ENCODE peak calls at places on chromosomes 7 and 10, in five cellular contexts. Z is endothelial cell of umbilical vein, E is spleen, N is HL-60, W is GM12891. Y is an unnamed sample.

GRCh38 chr10:32995751-32996150 is 37.7 kb upstream of the ITGB1 start:
- DNase-seq in Z (peak), N (no peak), W (no peak), E (no peak), Y (no peak)

GRCh38 chr7:25877802-25878789 is 273.9 kb upstream of the NFE2L3 start:
- DNase-seq in N (no peak), Z (no peak), E (no peak), W (no peak), Y (no peak)

GRCh38 chr7:3246133-3246532 is 54.9 kb upstream of the SDK1 start:
- DNase-seq in N (no peak), E (no peak), Z (no peak), W (no peak), Y (no peak)

GRCh38 chr10:3774018-3774813 is 10.8 kb downstream of the KLF6 start:
- DNase-seq in N (no peak), W (no peak), Z (peak), E (no peak), Y (no peak)

GRCh38 chr10:112490543-112490942 is 43.5 kb downstream of the VTI1A start:
- DNase-seq in W (no peak), N (no peak), Z (peak), E (no peak), Y (no peak)

GRCh38 chr10:125081931-125082330 is 78.4 kb downstream of the CTBP2 start:
- DNase-seq in W (no peak), Z (no peak), E (peak), N (no peak), Y (no peak)

GRCh38 chr10:1608408-1609037 is 128.8 kb downstream of the ADARB2 start:
- DNase-seq in E (no peak), W (no peak), N (no peak), Z (no peak), Y (no peak)

GRCh38 chr10:82883588-82883987 is 1008.6 kb downstream of the NRG3 start:
- DNase-seq in N (no peak), Z (no peak), W (no peak), E (no peak), Y (no peak)

GRCh38 chr10:87656431-87657072 is 3.1 kb upstream of the PAPSS2 start:
- DNase-seq in W (no peak), Z (peak), N (no peak), E (no peak), Y (peak)

GRCh38 chr10:76112826-76113150 is 681.4 kb downstream of the LRMDA start:
- DNase-seq in Z (no peak), N (no peak), W (no peak), E (no peak), Y (no peak)

GRCh38 chr10:132387723-132388210 is 9.2 kb upstream of the PWWP2B start:
- DNase-seq in W (peak), Z (peak), E (peak), N (no peak), Y (peak)

GRCh38 chr7:22723171-22723601 is 3.8 kb upstream of the IL6 start:
- DNase-seq in E (peak), Z (peak), N (no peak), W (no peak), Y (peak)

GRCh38 chr7:2572101-2572842 is 13.5 kb downstream of the IQCE start:
- DNase-seq in N (no peak), E (peak), Z (no peak), W (no peak), Y (peak)

GRCh38 chr10:120978589-120979252 is 127.6 kb downstream of the WDR11 start:
- DNase-seq in Z (no peak), E (no peak), N (no peak), W (no peak), Y (no peak)

GRCh38 chr10:94429049-94429707 is 26.8 kb downstream of the TBC1D12 start:
- DNase-seq in E (no peak), N (no peak), W (no peak), Z (no peak), Y (no peak)

GRCh38 chr7:45501788-45502187 is 72.4 kb upstream of the ADCY1 start:
- DNase-seq in W (no peak), E (no peak), Z (no peak), N (no peak), Y (no peak)

GRCh38 chr10:124647421-124648130 is 96.6 kb downstream of the FAM53B start:
- DNase-seq in E (peak), N (peak), Z (peak), W (peak), Y (peak)

GRCh38 chr10:94129393-94130130 is 135.8 kb downstream of the PLCE1 start:
- DNase-seq in E (no peak), Z (no peak), W (no peak), N (no peak), Y (no peak)

GRCh38 chr7:24480501-24480900 is 92.8 kb upstream of the PALS2 start:
- DNase-seq in W (no peak), N (no peak), Z (no peak), E (no peak), Y (no peak)

GRCh38 chr10:16401416-16401815 is 35.4 kb upstream of the PTER start:
- DNase-seq in W (no peak), N (no peak), Z (no peak), E (no peak), Y (no peak)

GRCh38 chr7:96449094-96449493 is 127.2 kb upstream of the SLC25A13 start:
- DNase-seq in N (no peak), E (no peak), Z (no peak), W (no peak), Y (no peak)

GRCh38 chr7:142711722-142712616 is 37.3 kb upstream of the PRSS1 start:
- DNase-seq in E (no peak), Z (peak), W (no peak), N (no peak), Y (peak)

GRCh38 chr7:5682889-5683670 is 98.4 kb downstream of the RNF216 start:
- DNase-seq in N (no peak), Z (no peak), W (no peak), E (no peak), Y (no peak)

GRCh38 chr7:100675581-100676350 is 2.2 kb downstream of the GNB2 start:
- DNase-seq in Z (peak), E (peak), W (peak), N (peak), Y (peak)

GRCh38 chr7:18469332-18469731 is 26.2 kb upstream of the HDAC9 start:
- DNase-seq in Z (no peak), N (no peak), E (no peak), W (no peak), Y (no peak)

GRCh38 chr7:3245721-3246120 is 55.3 kb upstream of the SDK1 start:
- DNase-seq in N (no peak), E (no peak), Z (no peak), W (no peak), Y (no peak)

GRCh38 chr7:26193432-26194206 is 6.9 kb downstream of the HNRNPA2B1 start:
- DNase-seq in N (no peak), W (no peak), E (no peak), Z (no peak), Y (no peak)

GRCh38 chr10:95308389-95309302 is 17.8 kb upstream of the PDLIM1 start:
- DNase-seq in N (no peak), E (no peak), Z (peak), W (no peak), Y (peak)

GRCh38 chr10:131396108-131397010 is 84.8 kb upstream of the TCERG1L start:
- DNase-seq in W (no peak), E (no peak), N (no peak), Z (no peak), Y (no peak)

GRCh38 chr10:120614685-120615084 is 157.7 kb downstream of the PLPP4 start:
- DNase-seq in E (no peak), W (no peak), N (no peak), Z (peak), Y (no peak)

GRCh38 chr10:11440250-11441150 is 170.9 kb downstream of the USP6NL start:
- DNase-seq in Z (no peak), E (no peak), W (no peak), N (no peak), Y (no peak)

GRCh38 chr10:44725404-44725803 is 185.7 kb upstream of the TMEM72 start:
- DNase-seq in E (no peak), N (peak), Z (no peak), W (no peak), Y (no peak)

GRCh38 chr7:27575647-27576046 is 87.0 kb downstream of the HIBADH start:
- DNase-seq in W (no peak), E (no peak), Z (peak), N (no peak), Y (no peak)

GRCh38 chr10:123858039-123858740 is 33.4 kb downstream of the CPXM2 start:
- DNase-seq in N (no peak), W (no peak), Z (no peak), E (no peak), Y (no peak)

GRCh38 chr10:69898941-69899340 is 97.2 kb downstream of the COL13A1 start:
- DNase-seq in N (no peak), W (no peak), Z (no peak), E (no peak), Y (no peak)

DNA sequence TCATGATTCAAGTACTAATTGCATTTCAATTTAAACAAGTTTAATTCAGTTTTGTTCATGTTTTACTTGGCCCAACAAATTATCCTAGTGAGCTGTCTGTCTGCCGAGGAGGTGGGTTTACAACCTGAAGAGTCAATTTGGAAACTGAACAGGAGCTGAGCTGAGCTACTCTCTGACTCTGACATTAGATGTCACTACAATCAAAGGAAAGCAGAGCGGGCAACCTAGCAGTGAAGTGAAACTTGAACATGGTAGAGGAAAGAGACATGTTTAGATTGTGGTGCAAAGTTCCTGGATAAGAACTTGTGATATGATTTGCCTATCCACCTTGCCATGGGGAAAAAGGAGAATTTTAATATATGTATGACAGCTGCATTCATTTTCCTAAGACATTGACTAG is 9.6 kb upstream of the AGR3 start:
- DNase-seq in E (no peak), N (no peak), W (no peak), Z (peak), Y (no peak)
- TF ChIP-seq POLR2AphosphoS5 in E (no peak), N (no peak), W (no peak), Z (no peak), Y (no peak)

GRCh38 chr7:106423111-106423510 is 138.3 kb upstream of the NAMPT start:
- DNase-seq in N (no peak), W (no peak), Z (no peak), E (no peak), Y (peak)

GRCh38 chr7:106419455-106420182 is 134.8 kb upstream of the NAMPT start:
- DNase-seq in W (no peak), N (no peak), Z (no peak), E (no peak), Y (no peak)

GRCh38 chr7:106420741-106421140 is 136.0 kb upstream of the NAMPT start:
- DNase-seq in N (no peak), E (no peak), W (no peak), Z (no peak), Y (no peak)

GRCh38 chr7:106420210-106420609 is 135.4 kb upstream of the NAMPT start:
- DNase-seq in E (no peak), N (no peak), W (no peak), Z (no peak), Y (no peak)

GRCh38 chr7:106421181-106421762 is 136.5 kb upstream of the NAMPT start:
- DNase-seq in Z (peak), W (no peak), E (peak), N (peak), Y (no peak)
- TF ChIP-seq POLR2AphosphoS5 in Z (no peak), W (no peak), E (peak), N (peak), Y (no peak)

GRCh38 chr10:114519306-114519669 is 115.0 kb upstream of the AFAP1L2 start:
- DNase-seq in W (no peak), Z (no peak), E (no peak), N (no peak), Y (no peak)
- TF ChIP-seq POLR2AphosphoS5 in W (no peak), Z (no peak), E (no peak), N (no peak), Y (no peak)

GRCh38 chr7:130939285-130940095 is 205.5 kb upstream of the KLF14 start:
- DNase-seq in N (no peak), W (no peak), E (no peak), Z (no peak), Y (no peak)
- TF ChIP-seq POLR2AphosphoS5 in N (no peak), W (peak), E (no peak), Z (no peak), Y (no peak)